ENCODE peak calls at places on chromosome 1, in six cellular contexts. One of them, this sample, is unnamed.
A peak's percentile ranks its signal among the peaks of the same experiment; 100 is the strongest.

GRCh38 chr1:20668581-20668980 is 7.4 kb upstream of the DDOST start:
- DNase-seq in tibial artery: no peak
- DNase-seq in fibroblast of lung: no peak
- DNase-seq in GM10248: no peak
- DNase-seq in Calu3: no peak
- DNase-seq in RWPE1: no peak
- DNase-seq in this sample: no peak

GRCh38 chr1:192343304-192343703 is 26.5 kb downstream of the RGS21 start:
- DNase-seq in tibial artery: no peak
- DNase-seq in fibroblast of lung: no peak
- DNase-seq in GM10248: no peak
- DNase-seq in Calu3: no peak
- DNase-seq in RWPE1: no peak
- DNase-seq in this sample: no peak

GRCh38 chr1:60848583-60849188 is 233.7 kb upstream of the NFIA start:
- DNase-seq in tibial artery: no peak
- DNase-seq in fibroblast of lung: peak; percentile 22
- DNase-seq in GM10248: no peak
- DNase-seq in Calu3: no peak
- DNase-seq in RWPE1: peak; percentile 17
- DNase-seq in this sample: peak; percentile 38

GRCh38 chr1:84539972-84540371 is 33.6 kb upstream of the GNG5 start:
- DNase-seq in tibial artery: no peak
- DNase-seq in fibroblast of lung: peak; percentile 36
- DNase-seq in GM10248: no peak
- DNase-seq in Calu3: no peak
- DNase-seq in RWPE1: no peak
- DNase-seq in this sample: no peak

GRCh38 chr1:18883636-18884418 is 18.5 kb downstream of the ALDH4A1 start:
- DNase-seq in tibial artery: peak; percentile 75
- DNase-seq in fibroblast of lung: peak; percentile 64
- DNase-seq in GM10248: peak; percentile 77
- DNase-seq in Calu3: peak; percentile 76
- DNase-seq in RWPE1: peak; percentile 70
- DNase-seq in this sample: peak; percentile 65

GRCh38 chr1:230359992-230360391 is 66.1 kb downstream of the PGBD5 start:
- DNase-seq in tibial artery: no peak
- DNase-seq in fibroblast of lung: peak; percentile 70
- DNase-seq in GM10248: no peak
- DNase-seq in Calu3: no peak
- DNase-seq in RWPE1: peak; percentile 84
- DNase-seq in this sample: peak; percentile 100

GRCh38 chr1:243471026-243471685 is 215.3 kb downstream of the SDCCAG8 start:
- DNase-seq in tibial artery: no peak
- DNase-seq in fibroblast of lung: no peak
- DNase-seq in GM10248: no peak
- DNase-seq in Calu3: no peak
- DNase-seq in RWPE1: no peak
- DNase-seq in this sample: no peak

GRCh38 chr1:20359451-20360330 is 69.0 kb downstream of the VWA5B1 start:
- DNase-seq in tibial artery: no peak
- DNase-seq in fibroblast of lung: no peak
- DNase-seq in GM10248: no peak
- DNase-seq in Calu3: peak; percentile 62
- DNase-seq in RWPE1: no peak
- DNase-seq in this sample: no peak

GRCh38 chr1:21335750-21336168 is 45.5 kb upstream of the ECE1 start:
- DNase-seq in tibial artery: no peak
- DNase-seq in fibroblast of lung: no peak
- DNase-seq in GM10248: no peak
- DNase-seq in Calu3: peak; percentile 88
- DNase-seq in RWPE1: peak; percentile 45
- DNase-seq in this sample: peak; percentile 86

GRCh38 chr1:206703647-206704046 is 18.9 kb downstream of the MAPKAPK2 start:
- DNase-seq in tibial artery: no peak
- DNase-seq in fibroblast of lung: peak; percentile 64
- DNase-seq in GM10248: peak; percentile 68
- DNase-seq in Calu3: no peak
- DNase-seq in RWPE1: no peak
- DNase-seq in this sample: no peak

GRCh38 chr1:116255486-116255885 is 117.6 kb upstream of the ATP1A1 start:
- DNase-seq in tibial artery: no peak
- DNase-seq in fibroblast of lung: no peak
- DNase-seq in GM10248: no peak
- DNase-seq in Calu3: no peak
- DNase-seq in RWPE1: no peak
- DNase-seq in this sample: no peak

GRCh38 chr1:164671597-164672327 is 112.8 kb downstream of the PBX1 start:
- DNase-seq in tibial artery: no peak
- DNase-seq in fibroblast of lung: peak; percentile 47
- DNase-seq in GM10248: no peak
- DNase-seq in Calu3: no peak
- DNase-seq in RWPE1: no peak
- DNase-seq in this sample: no peak

GRCh38 chr1:25766721-25767436 is 33.1 kb upstream of the SELENON start:
- DNase-seq in tibial artery: no peak
- DNase-seq in fibroblast of lung: no peak
- DNase-seq in GM10248: no peak
- DNase-seq in Calu3: no peak
- DNase-seq in RWPE1: no peak
- DNase-seq in this sample: no peak

GRCh38 chr1:155976062-155976912 is 2.1 kb downstream of the ARHGEF2 start:
- DNase-seq in tibial artery: peak; percentile 78
- DNase-seq in fibroblast of lung: peak; percentile 73
- DNase-seq in GM10248: peak; percentile 63
- DNase-seq in Calu3: peak; percentile 37
- DNase-seq in RWPE1: peak; percentile 89
- DNase-seq in this sample: peak; percentile 90

GRCh38 chr1:221035680-221036153 is 156.5 kb downstream of the HLX start:
- DNase-seq in tibial artery: no peak
- DNase-seq in fibroblast of lung: peak; percentile 70
- DNase-seq in GM10248: no peak
- DNase-seq in Calu3: no peak
- DNase-seq in RWPE1: peak; percentile 38
- DNase-seq in this sample: peak; percentile 83

GRCh38 chr1:214808845-214809460 is 206.0 kb downstream of the CENPF start:
- DNase-seq in tibial artery: no peak
- DNase-seq in fibroblast of lung: peak; percentile 36
- DNase-seq in GM10248: no peak
- DNase-seq in Calu3: peak; percentile 48
- DNase-seq in RWPE1: peak; percentile 42
- DNase-seq in this sample: peak; percentile 84
- TF ChIP-seq CTCF in tibial artery: no peak
- TF ChIP-seq CTCF in fibroblast of lung: peak; percentile 40
- TF ChIP-seq CTCF in GM10248: no peak
- TF ChIP-seq CTCF in Calu3: peak; percentile 60
- TF ChIP-seq CTCF in RWPE1: peak; percentile 26
- TF ChIP-seq CTCF in this sample: peak; percentile 93

GRCh38 chr1:22731924-22732522 is 21.4 kb downstream of the EPHB2 start:
- DNase-seq in tibial artery: no peak
- DNase-seq in fibroblast of lung: no peak
- DNase-seq in GM10248: no peak
- DNase-seq in Calu3: no peak
- DNase-seq in RWPE1: no peak
- DNase-seq in this sample: no peak
- TF ChIP-seq CTCF in tibial artery: no peak
- TF ChIP-seq CTCF in fibroblast of lung: peak; percentile 35
- TF ChIP-seq CTCF in GM10248: peak; percentile 41
- TF ChIP-seq CTCF in Calu3: no peak
- TF ChIP-seq CTCF in RWPE1: no peak
- TF ChIP-seq CTCF in this sample: no peak

DNA sequence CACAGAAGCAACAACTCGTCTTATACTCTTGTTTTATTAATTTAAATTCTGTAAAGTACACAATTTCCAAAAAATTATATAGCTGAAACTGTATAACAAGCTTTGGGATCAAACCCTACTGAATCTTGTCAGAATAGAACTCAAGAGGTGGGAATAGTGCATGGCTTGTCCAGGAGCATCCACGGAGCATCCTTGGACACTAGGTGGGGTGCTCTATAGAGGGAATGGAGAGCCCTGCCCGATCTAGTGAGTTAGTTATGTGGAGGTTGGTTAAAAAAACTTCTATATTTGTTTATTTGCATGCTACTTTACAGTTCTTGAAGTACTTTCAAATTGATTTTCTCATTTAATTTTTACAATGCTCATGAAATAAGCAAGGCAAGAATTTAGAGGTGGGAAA is 28.3 kb downstream of the ROR1 start:
- DNase-seq in tibial artery: no peak
- DNase-seq in fibroblast of lung: no peak
- DNase-seq in GM10248: no peak
- DNase-seq in Calu3: no peak
- DNase-seq in RWPE1: no peak
- DNase-seq in this sample: no peak
- TF ChIP-seq CTCF in tibial artery: no peak
- TF ChIP-seq CTCF in fibroblast of lung: no peak
- TF ChIP-seq CTCF in GM10248: no peak
- TF ChIP-seq CTCF in Calu3: no peak
- TF ChIP-seq CTCF in RWPE1: no peak
- TF ChIP-seq CTCF in this sample: no peak

GRCh38 chr1:183227963-183228649 is 42.0 kb downstream of the LAMC2 start:
- DNase-seq in tibial artery: peak; percentile 43
- DNase-seq in fibroblast of lung: peak; percentile 29
- DNase-seq in GM10248: peak; percentile 70
- DNase-seq in Calu3: peak; percentile 65
- DNase-seq in RWPE1: no peak
- DNase-seq in this sample: peak; percentile 73
- TF ChIP-seq CTCF in tibial artery: peak; percentile 66
- TF ChIP-seq CTCF in fibroblast of lung: peak; percentile 73
- TF ChIP-seq CTCF in GM10248: peak; percentile 81
- TF ChIP-seq CTCF in Calu3: peak; percentile 76
- TF ChIP-seq CTCF in RWPE1: peak; percentile 56
- TF ChIP-seq CTCF in this sample: peak; percentile 80

DNA sequence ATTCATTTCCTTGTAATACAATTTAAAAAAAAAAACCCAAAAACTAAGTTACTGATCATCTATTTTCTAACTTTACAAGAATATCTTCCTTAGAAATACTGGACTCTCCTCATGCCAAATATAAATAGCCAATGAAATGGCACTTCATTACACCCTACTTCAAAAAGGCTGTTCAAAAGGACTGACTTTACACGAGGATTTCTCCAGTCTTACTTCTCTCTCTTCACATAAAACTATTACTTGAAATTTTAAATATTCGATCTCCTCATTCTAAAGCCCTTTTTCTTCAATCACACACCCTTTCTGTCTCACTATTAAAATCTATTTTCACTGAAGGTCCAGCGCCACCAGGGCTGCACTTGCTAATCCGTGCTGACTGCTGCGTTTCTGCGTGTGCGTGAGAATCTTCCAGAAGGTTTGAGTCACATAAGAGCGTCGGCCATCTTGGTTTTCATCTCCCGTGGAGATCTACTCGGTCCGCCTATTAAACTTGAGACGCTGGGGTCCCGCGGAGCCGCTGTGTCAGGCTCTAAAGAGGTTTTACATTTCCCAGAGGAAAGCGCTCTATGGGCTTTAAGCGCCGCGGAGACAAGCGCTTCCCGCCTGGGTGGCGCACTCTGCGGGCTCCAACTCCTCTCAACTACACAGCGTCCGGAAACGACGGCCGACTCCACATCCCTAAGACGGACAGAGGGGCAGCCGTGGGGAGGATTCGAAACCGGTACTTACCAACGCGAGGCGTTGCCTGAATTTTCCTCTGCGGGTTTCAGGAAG is 643 bp downstream of the LRIF1 start:
- DNase-seq in tibial artery: peak; percentile 29
- DNase-seq in fibroblast of lung: peak; percentile 83
- DNase-seq in GM10248: peak; percentile 56
- DNase-seq in Calu3: peak; percentile 32
- DNase-seq in RWPE1: peak; percentile 37
- DNase-seq in this sample: no peak
- TF ChIP-seq CTCF in tibial artery: no peak
- TF ChIP-seq CTCF in fibroblast of lung: no peak
- TF ChIP-seq CTCF in GM10248: peak; percentile 8
- TF ChIP-seq CTCF in Calu3: no peak
- TF ChIP-seq CTCF in RWPE1: no peak
- TF ChIP-seq CTCF in this sample: no peak

DNA sequence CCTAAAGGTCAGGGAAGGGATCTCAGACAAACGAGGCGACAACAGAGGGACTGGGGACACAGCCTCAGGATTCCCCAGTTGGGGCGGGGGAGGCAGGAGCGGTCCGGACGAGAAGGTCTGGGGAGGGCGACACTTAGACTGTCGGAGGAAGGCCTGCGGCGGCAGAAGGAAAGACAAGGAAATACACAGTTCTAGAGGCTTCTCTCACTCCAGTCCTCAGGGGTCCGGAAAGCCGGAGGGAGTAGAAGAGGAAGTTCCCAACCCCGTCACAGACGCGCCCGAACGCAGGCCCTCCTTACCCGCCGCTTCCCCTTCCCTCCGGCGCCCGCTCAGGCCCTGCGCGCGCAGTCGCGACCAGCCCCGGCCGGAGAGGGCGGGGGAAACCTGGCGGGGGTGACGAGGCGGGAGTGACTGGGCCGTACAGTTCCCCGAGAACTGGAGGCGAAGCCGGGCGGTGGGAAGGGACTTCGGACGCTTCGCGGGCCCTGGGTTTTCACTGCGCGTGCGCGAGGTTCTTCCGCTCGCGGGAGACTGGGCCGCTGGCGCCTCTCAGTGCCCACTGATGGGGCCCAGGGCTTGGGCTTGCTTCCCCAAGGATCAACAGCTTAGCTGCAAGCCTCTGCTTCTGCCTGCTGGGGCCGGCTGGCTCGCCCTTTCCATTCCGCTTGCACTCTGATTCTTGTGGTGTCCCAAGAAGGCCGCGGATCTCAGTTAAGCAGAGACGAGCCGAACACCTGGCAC is at the start of gene IPP:
- DNase-seq in tibial artery: peak; percentile 94
- DNase-seq in fibroblast of lung: peak; percentile 96
- DNase-seq in GM10248: peak; percentile 99
- DNase-seq in Calu3: peak; percentile 95
- DNase-seq in RWPE1: peak; percentile 99
- DNase-seq in this sample: peak; percentile 97
- TF ChIP-seq CTCF in tibial artery: peak; percentile 6
- TF ChIP-seq CTCF in fibroblast of lung: no peak
- TF ChIP-seq CTCF in GM10248: peak; percentile 74
- TF ChIP-seq CTCF in Calu3: no peak
- TF ChIP-seq CTCF in RWPE1: no peak
- TF ChIP-seq CTCF in this sample: no peak

DNA sequence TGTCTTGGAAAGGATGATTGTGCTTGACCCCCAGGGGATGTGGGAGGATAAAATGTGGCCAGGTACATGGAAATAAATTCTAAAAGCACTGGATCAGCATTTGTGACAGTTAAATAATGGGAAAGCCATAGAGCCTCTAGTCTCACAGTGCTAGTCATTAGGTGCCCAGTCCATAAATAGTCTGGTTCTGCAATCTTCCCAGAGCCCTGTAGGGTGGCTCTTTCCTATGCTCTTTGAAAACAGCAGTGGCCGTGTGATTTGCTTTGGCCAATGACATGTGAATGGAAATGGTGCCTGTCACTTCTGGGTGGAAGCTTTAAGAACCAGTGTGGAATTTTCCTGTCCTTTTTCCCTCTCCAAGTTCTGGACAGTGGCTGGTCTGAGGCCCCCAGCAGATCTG is 113.2 kb downstream of the TRABD2B start:
- DNase-seq in tibial artery: no peak
- DNase-seq in fibroblast of lung: no peak
- DNase-seq in GM10248: no peak
- DNase-seq in Calu3: no peak
- DNase-seq in RWPE1: no peak
- DNase-seq in this sample: no peak
- TF ChIP-seq CTCF in tibial artery: no peak
- TF ChIP-seq CTCF in fibroblast of lung: no peak
- TF ChIP-seq CTCF in GM10248: no peak
- TF ChIP-seq CTCF in Calu3: no peak
- TF ChIP-seq CTCF in RWPE1: no peak
- TF ChIP-seq CTCF in this sample: no peak

GRCh38 chr1:172411791-172412338 is 8.6 kb upstream of the C1orf105 start:
- DNase-seq in tibial artery: no peak
- DNase-seq in fibroblast of lung: no peak
- DNase-seq in GM10248: no peak
- DNase-seq in Calu3: no peak
- DNase-seq in RWPE1: no peak
- DNase-seq in this sample: no peak
- TF ChIP-seq CTCF in tibial artery: no peak
- TF ChIP-seq CTCF in fibroblast of lung: no peak
- TF ChIP-seq CTCF in GM10248: no peak
- TF ChIP-seq CTCF in Calu3: no peak
- TF ChIP-seq CTCF in RWPE1: no peak
- TF ChIP-seq CTCF in this sample: no peak